ENCODE peak calls at places on chromosomes 2 and 18, in four cellular contexts. V is H1, P is ovary, H is suprapubic skin. N is an unnamed sample.

GRCh38 chr2:99659874-99660273 is 170.1 kb upstream of the REV1 start:
- DNase-seq in P (peak; percentile 25), V (no peak), H (no peak), N (peak; percentile 83)

GRCh38 chr2:160321025-160321424 is 121.0 kb upstream of the ITGB6 start:
- DNase-seq in P (no peak), H (no peak), V (no peak), N (no peak)

GRCh38 chr2:30385327-30385726 is 61.7 kb upstream of the LCLAT1 start:
- DNase-seq in P (no peak), V (peak; percentile 63), H (no peak), N (no peak)

GRCh38 chr2:116537811-116538210 is 1276.7 kb upstream of the DDX18 start:
- DNase-seq in V (no peak), P (no peak), H (no peak), N (no peak)

GRCh38 chr2:164692958-164693357 is 71.7 kb upstream of the GRB14 start:
- DNase-seq in V (no peak), P (no peak), H (no peak), N (no peak)

GRCh38 chr2:122166820-122167219 is 411.4 kb downstream of the TSN start:
- DNase-seq in V (no peak), P (no peak), H (no peak), N (no peak)

GRCh38 chr2:134603966-134604365 is 114.8 kb downstream of the TMEM163 start:
- DNase-seq in H (no peak), P (no peak), V (no peak), N (no peak)

GRCh38 chr2:216608525-216608924 is 24.7 kb upstream of the IGFBP2 start:
- DNase-seq in V (no peak), H (no peak), P (no peak), N (no peak)

GRCh38 chr2:46813046-46813445 is 102.6 kb downstream of the MCFD2 start:
- DNase-seq in P (peak; percentile 75), H (no peak), V (no peak), N (peak; percentile 80)

GRCh38 chr2:175049671-175050070 is 44.5 kb upstream of the CHN1 start:
- DNase-seq in P (no peak), H (no peak), V (no peak), N (no peak)

GRCh38 chr2:113324684-113325160 is 46.0 kb upstream of the PAX8 start:
- DNase-seq in H (no peak), V (peak; percentile 68), P (peak; percentile 34), N (no peak)

GRCh38 chr2:105919826-105920225 is 175.1 kb downstream of the NCK2 start:
- DNase-seq in H (no peak), P (no peak), V (peak; percentile 84), N (no peak)

GRCh38 chr2:196594158-196594557 is 45.4 kb upstream of the CCDC150 start:
- DNase-seq in H (no peak), V (no peak), P (no peak), N (no peak)

GRCh38 chr2:17849260-17849659 is 29.2 kb upstream of the KCNS3 start:
- DNase-seq in P (no peak), H (no peak), V (no peak), N (no peak)

GRCh38 chr2:16537347-16537746 is 128.3 kb downstream of the CYRIA start:
- DNase-seq in V (no peak), P (no peak), H (no peak), N (no peak)

GRCh38 chr18:49976810-49977209 is 163.5 kb upstream of the ACAA2 start:
- DNase-seq in H (no peak), P (no peak), V (no peak), N (no peak)

GRCh38 chr2:183078467-183079334 is at the start of gene DUSP19:
- DNase-seq in V (peak; percentile 99), P (peak; percentile 85), H (peak; percentile 93), N (peak; percentile 93)

GRCh38 chr2:69138793-69139510 is 126.0 kb downstream of the ANTXR1 start:
- DNase-seq in V (no peak), P (no peak), H (no peak), N (peak; percentile 77)

GRCh38 chr18:76380127-76380729 is 114.8 kb downstream of the ZNF516 start:
- DNase-seq in P (no peak), H (no peak), V (no peak), N (no peak)

GRCh38 chr2:240948086-240948485 is 42.0 kb downstream of the CROCC2 start:
- DNase-seq in H (peak; percentile 18), V (peak; percentile 24), P (no peak), N (peak; percentile 34)

GRCh38 chr2:109545828-109546713 is 67.7 kb downstream of the SEPTIN10 start:
- DNase-seq in P (peak; percentile 70), H (no peak), V (peak; percentile 81), N (peak; percentile 84)

GRCh38 chr18:21363411-21363810 is 121.4 kb downstream of the GREB1L start:
- DNase-seq in V (no peak), H (no peak), P (no peak), N (no peak)

GRCh38 chr2:132253496-132254305 is 91.9 kb upstream of the ANKRD30BL start:
- DNase-seq in H (peak; percentile 62), P (no peak), V (peak; percentile 20), N (no peak)

GRCh38 chr2:237260032-237260431 is 153.9 kb downstream of the COL6A3 start:
- DNase-seq in V (no peak), P (no peak), H (no peak), N (no peak)

GRCh38 chr2:102436284-102436683 is 13.3 kb downstream of the IL18RAP start:
- DNase-seq in V (no peak), P (no peak), H (no peak), N (no peak)

GRCh38 chr2:157395811-157396210 is 48.1 kb downstream of the CYTIP start:
- DNase-seq in V (no peak), P (no peak), H (no peak), N (no peak)

GRCh38 chr2:186159101-186159500 is 327.0 kb upstream of the ZC3H15 start:
- DNase-seq in V (no peak), P (no peak), H (no peak), N (no peak)

GRCh38 chr2:241639385-241639784 is 1.9 kb downstream of the ATG4B start:
- DNase-seq in V (no peak), P (no peak), H (no peak), N (no peak)

GRCh38 chr2:209872675-209873074 is 101.0 kb downstream of the UNC80 start:
- DNase-seq in P (peak; percentile 20), H (no peak), V (peak; percentile 50), N (no peak)

GRCh38 chr2:110650346-110650745 is 27.5 kb downstream of the BUB1 start:
- DNase-seq in H (no peak), V (no peak), P (no peak), N (no peak)

GRCh38 chr18:46320297-46320696 is 216.1 kb downstream of the HAUS1 start:
- DNase-seq in H (no peak), V (no peak), P (no peak), N (no peak)

GRCh38 chr2:31558401-31559295 is 22.1 kb downstream of the SRD5A2 start:
- DNase-seq in P (no peak), H (peak; percentile 77), V (no peak), N (no peak)

GRCh38 chr2:55437515-55438390 is 18.1 kb upstream of the CCDC88A start:
- DNase-seq in P (no peak), H (no peak), V (no peak), N (no peak)

GRCh38 chr2:109284816-109285215 is 155.8 kb downstream of the SH3RF3 start:
- DNase-seq in H (no peak), P (no peak), V (no peak), N (peak; percentile 69)

GRCh38 chr2:202883987-202884675 is 12.6 kb upstream of the ICA1L start:
- DNase-seq in P (no peak), V (no peak), H (no peak), N (no peak)

DNA sequence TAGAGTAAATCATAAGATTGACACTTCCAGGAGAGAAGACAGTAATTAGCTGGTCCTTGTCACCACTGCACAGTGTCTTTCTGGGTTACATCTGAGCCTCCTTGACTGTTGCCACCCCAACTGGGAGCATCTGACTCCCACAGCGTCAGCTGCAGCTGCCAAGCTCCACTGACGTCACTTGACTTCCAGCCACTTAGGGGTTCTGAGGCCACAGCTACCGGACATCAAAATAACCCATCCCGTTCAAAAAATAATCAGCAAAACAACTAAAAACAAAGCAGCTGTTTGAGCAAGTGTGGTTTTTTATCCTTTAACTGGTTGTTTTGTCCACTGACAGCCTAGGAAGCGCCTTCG is 206.5 kb upstream of the AGAP1 start:
- DNase-seq in V (no peak), H (no peak), P (no peak), N (no peak)
- TF ChIP-seq EP300 in V (no peak), H (no peak), P (no peak), N (no peak)

DNA sequence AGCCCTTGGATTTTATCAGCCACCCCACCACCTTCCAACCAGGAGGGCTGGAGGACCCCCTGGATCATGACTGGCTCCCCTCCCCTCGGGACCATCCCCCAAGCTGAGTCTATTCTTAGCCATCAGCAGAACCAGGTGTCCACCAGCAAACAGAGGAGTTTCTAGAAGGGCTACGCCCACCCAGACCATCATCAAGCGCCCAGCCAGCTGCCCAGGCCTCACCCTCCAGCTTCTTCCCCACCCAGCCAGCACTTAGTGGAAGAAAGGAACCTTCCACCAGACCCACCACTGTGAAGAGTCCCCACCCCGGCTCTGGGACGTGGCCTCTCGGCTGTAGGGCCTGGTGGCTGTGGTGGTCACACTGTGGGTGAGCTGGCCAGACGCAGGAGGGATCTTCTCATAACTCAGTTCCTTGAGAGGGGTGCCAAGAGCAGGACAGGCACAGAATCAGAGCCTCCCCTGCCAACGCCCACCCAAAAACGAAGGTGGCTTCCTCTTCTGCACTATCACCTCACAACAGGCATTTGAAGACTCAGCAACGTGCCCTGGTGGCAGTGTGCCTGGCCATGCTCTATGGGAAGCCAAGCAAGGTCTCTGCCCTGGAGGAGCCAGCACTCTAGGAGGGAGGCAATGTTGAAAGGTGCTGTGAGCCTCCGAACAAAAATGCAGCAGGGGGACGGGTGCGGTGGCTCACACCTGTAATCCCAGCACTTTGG is 19.0 kb downstream of the BIN1 start:
- DNase-seq in H (no peak), P (peak; percentile 60), V (no peak), N (no peak)
- H3K4me3 ChIP-seq in H (no peak overlapping the region), P (no peak overlapping the region), V (no peak overlapping the region), N (no peak overlapping the region)

GRCh38 chr2:180115675-180116074 is 108.6 kb upstream of the CWC22 start:
- DNase-seq in P (no peak), V (no peak), H (no peak), N (no peak)

GRCh38 chr2:180111901-180112300 is 104.8 kb upstream of the CWC22 start:
- DNase-seq in P (no peak), V (no peak), H (no peak), N (no peak)

GRCh38 chr2:180110469-180110868 is 103.4 kb upstream of the CWC22 start:
- DNase-seq in P (no peak), H (no peak), V (no peak), N (no peak)
- TF ChIP-seq EP300 in P (no peak), H (no peak), V (no peak), N (no peak)

DNA sequence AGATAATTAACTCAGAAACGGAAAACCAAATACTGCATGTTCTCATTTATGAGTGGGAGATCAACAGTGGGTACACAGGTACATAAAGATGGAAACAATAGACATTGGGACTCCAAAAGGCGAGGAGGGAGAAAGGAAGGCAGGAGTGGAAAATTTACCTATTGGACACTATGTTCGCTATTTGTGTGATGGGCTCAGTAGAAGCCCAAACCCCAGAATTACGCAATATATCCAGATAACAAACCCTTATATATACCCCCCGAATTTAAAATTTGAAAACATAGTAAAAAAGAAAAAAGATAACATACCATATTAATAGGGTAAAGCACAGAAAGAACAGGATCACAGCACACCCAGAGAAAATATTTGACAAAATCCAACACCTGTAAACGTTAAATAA is 1351.7 kb upstream of the FAM98A start:
- DNase-seq in H (no peak), V (no peak), P (no peak), N (no peak)
- H3K4me3 ChIP-seq in H (no peak overlapping the region), V (no peak overlapping the region), P (no peak overlapping the region), N (no peak overlapping the region)

N was measured in sigmoid colon.